ENCODE peak calls at places on chromosome 19, in ten cellular contexts. One of them, this sample, is unnamed.

GRCh38 chr19:33064778-33065550 is at the start of gene RHPN2:
- DNase-seq in ovary: peak
- DNase-seq in neural crest cell: peak
- DNase-seq in pancreas: peak
- DNase-seq in GM20000: peak
- DNase-seq in SK-N-SH: peak
- DNase-seq in Calu3: peak
- DNase-seq in uterus: peak
- DNase-seq in tibial nerve: peak
- DNase-seq in GM13977: peak
- DNase-seq in this sample: peak

GRCh38 chr19:38736413-38737280 is 7.6 kb downstream of the CAPN12 start:
- DNase-seq in ovary: peak
- DNase-seq in neural crest cell: no peak
- DNase-seq in pancreas: peak
- DNase-seq in GM20000: peak
- DNase-seq in SK-N-SH: peak
- DNase-seq in Calu3: peak
- DNase-seq in uterus: peak
- DNase-seq in tibial nerve: no peak
- DNase-seq in GM13977: peak
- DNase-seq in this sample: peak

GRCh38 chr19:42132030-42132628 is at the start of gene POU2F2:
- DNase-seq in ovary: no peak
- DNase-seq in neural crest cell: no peak
- DNase-seq in pancreas: no peak
- DNase-seq in GM20000: peak
- DNase-seq in SK-N-SH: no peak
- DNase-seq in Calu3: no peak
- DNase-seq in uterus: peak
- DNase-seq in tibial nerve: no peak
- DNase-seq in GM13977: peak
- DNase-seq in this sample: peak

GRCh38 chr19:30722236-30722635 is 350.1 kb downstream of the ZNF536 start:
- DNase-seq in ovary: no peak
- DNase-seq in neural crest cell: no peak
- DNase-seq in pancreas: no peak
- DNase-seq in GM20000: no peak
- DNase-seq in SK-N-SH: peak
- DNase-seq in Calu3: no peak
- DNase-seq in uterus: no peak
- DNase-seq in tibial nerve: no peak
- DNase-seq in GM13977: no peak
- DNase-seq in this sample: no peak

GRCh38 chr19:6108721-6109633 is 1.3 kb downstream of the RFX2 start:
- DNase-seq in ovary: peak
- DNase-seq in neural crest cell: peak
- DNase-seq in pancreas: peak
- DNase-seq in GM20000: peak
- DNase-seq in SK-N-SH: peak
- DNase-seq in Calu3: peak
- DNase-seq in uterus: peak
- DNase-seq in tibial nerve: peak
- DNase-seq in GM13977: no peak
- DNase-seq in this sample: peak

GRCh38 chr19:3253270-3253669 is 28.8 kb downstream of the CELF5 start:
- DNase-seq in ovary: no peak
- DNase-seq in neural crest cell: no peak
- DNase-seq in pancreas: no peak
- DNase-seq in GM20000: no peak
- DNase-seq in SK-N-SH: no peak
- DNase-seq in Calu3: no peak
- DNase-seq in uterus: no peak
- DNase-seq in tibial nerve: no peak
- DNase-seq in GM13977: no peak
- DNase-seq in this sample: no peak

GRCh38 chr19:3033595-3034193 is 4.6 kb upstream of the TLE2 start:
- DNase-seq in ovary: no peak
- DNase-seq in neural crest cell: no peak
- DNase-seq in pancreas: no peak
- DNase-seq in GM20000: no peak
- DNase-seq in SK-N-SH: no peak
- DNase-seq in Calu3: no peak
- DNase-seq in uterus: no peak
- DNase-seq in tibial nerve: no peak
- DNase-seq in GM13977: no peak
- DNase-seq in this sample: no peak

GRCh38 chr19:23991170-23991569 is 76.5 kb downstream of the ZNF726 start:
- DNase-seq in ovary: no peak
- DNase-seq in neural crest cell: no peak
- DNase-seq in pancreas: peak
- DNase-seq in GM20000: no peak
- DNase-seq in SK-N-SH: no peak
- DNase-seq in Calu3: peak
- DNase-seq in uterus: no peak
- DNase-seq in tibial nerve: no peak
- DNase-seq in GM13977: no peak
- DNase-seq in this sample: no peak

GRCh38 chr19:45385392-45386221 is 15.2 kb upstream of the ERCC2 start:
- DNase-seq in ovary: no peak
- DNase-seq in neural crest cell: no peak
- DNase-seq in pancreas: no peak
- DNase-seq in GM20000: no peak
- DNase-seq in SK-N-SH: peak
- DNase-seq in Calu3: no peak
- DNase-seq in uterus: no peak
- DNase-seq in tibial nerve: no peak
- DNase-seq in GM13977: no peak
- DNase-seq in this sample: no peak

GRCh38 chr19:38514812-38515633 is 81.5 kb downstream of the RYR1 start:
- DNase-seq in ovary: peak
- DNase-seq in neural crest cell: peak
- DNase-seq in pancreas: peak
- DNase-seq in GM20000: peak
- DNase-seq in SK-N-SH: peak
- DNase-seq in Calu3: peak
- DNase-seq in uterus: peak
- DNase-seq in tibial nerve: peak
- DNase-seq in GM13977: peak
- DNase-seq in this sample: no peak

GRCh38 chr19:45790942-45791341 is 1.7 kb downstream of the DMWD start:
- DNase-seq in ovary: no peak
- DNase-seq in neural crest cell: no peak
- DNase-seq in pancreas: no peak
- DNase-seq in GM20000: no peak
- DNase-seq in SK-N-SH: no peak
- DNase-seq in Calu3: no peak
- DNase-seq in uterus: no peak
- DNase-seq in tibial nerve: no peak
- DNase-seq in GM13977: peak
- DNase-seq in this sample: no peak

GRCh38 chr19:55152017-55152416 is 3.0 kb upstream of the TNNT1 start:
- DNase-seq in ovary: no peak
- DNase-seq in neural crest cell: no peak
- DNase-seq in pancreas: no peak
- DNase-seq in GM20000: no peak
- DNase-seq in SK-N-SH: no peak
- DNase-seq in Calu3: no peak
- DNase-seq in uterus: no peak
- DNase-seq in tibial nerve: no peak
- DNase-seq in GM13977: no peak
- DNase-seq in this sample: no peak

GRCh38 chr19:51150627-51151026 is 8.5 kb downstream of the SIGLEC7 start:
- DNase-seq in ovary: no peak
- DNase-seq in neural crest cell: no peak
- DNase-seq in pancreas: no peak
- DNase-seq in GM20000: no peak
- DNase-seq in SK-N-SH: no peak
- DNase-seq in Calu3: no peak
- DNase-seq in uterus: no peak
- DNase-seq in tibial nerve: no peak
- DNase-seq in GM13977: no peak
- DNase-seq in this sample: no peak

GRCh38 chr19:29499261-29499920 is 26.4 kb upstream of the VSTM2B start:
- DNase-seq in ovary: no peak
- DNase-seq in neural crest cell: no peak
- DNase-seq in pancreas: no peak
- DNase-seq in GM20000: no peak
- DNase-seq in SK-N-SH: no peak
- DNase-seq in Calu3: no peak
- DNase-seq in uterus: no peak
- DNase-seq in tibial nerve: no peak
- DNase-seq in GM13977: no peak
- DNase-seq in this sample: no peak

DNA sequence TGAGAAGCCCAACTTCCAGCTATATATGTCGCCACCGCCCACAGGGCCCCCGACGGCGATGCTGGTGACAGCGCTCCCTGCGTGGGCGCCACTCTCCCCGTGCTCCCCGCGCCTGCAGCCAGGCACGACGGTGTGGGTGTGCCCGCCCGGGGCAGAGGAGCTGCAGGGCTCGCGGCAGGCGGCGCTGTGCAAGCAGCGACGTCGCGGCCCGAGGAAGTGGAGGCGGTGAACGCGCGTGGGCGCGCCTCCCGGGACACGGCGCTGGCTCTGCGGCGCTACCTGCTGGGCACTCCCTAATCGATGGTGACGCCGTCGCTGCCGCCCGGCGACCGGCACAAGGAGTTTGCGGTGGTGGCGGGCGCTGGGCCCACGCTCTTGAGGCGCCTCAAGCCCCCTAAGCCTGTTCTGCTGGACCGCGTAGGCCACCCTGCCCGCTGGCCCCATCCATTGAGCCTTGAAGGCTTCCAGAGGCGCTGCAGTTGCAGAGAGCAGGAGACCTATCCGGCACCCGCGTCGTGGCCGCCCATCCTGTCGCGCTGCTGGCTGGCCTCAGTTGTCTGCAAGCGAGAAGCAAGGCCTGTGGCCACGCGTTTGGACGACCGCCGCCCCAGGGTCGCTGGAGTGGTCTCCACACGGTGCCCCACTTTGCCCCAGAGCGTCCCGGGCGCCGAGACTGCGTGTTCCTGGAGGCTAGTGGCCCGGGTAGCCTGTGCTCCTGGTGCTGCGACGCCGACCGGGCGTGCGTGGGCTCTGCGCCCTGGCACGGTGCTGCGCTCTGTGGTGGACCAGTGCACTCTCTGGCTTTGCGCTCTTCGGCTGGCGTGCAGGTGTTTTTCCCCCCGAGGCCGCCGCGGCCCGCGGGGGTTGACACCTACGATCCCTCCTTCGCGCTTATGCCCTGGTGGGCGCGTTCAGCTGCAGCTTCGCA is 23.1 kb downstream of the LRFN3 start:
- DNase-seq in ovary: no peak
- DNase-seq in neural crest cell: no peak
- DNase-seq in pancreas: no peak
- DNase-seq in GM20000: peak
- DNase-seq in SK-N-SH: peak
- DNase-seq in Calu3: no peak
- DNase-seq in uterus: peak
- DNase-seq in tibial nerve: no peak
- DNase-seq in GM13977: peak
- DNase-seq in this sample: peak
- TF ChIP-seq CTCF in ovary: no peak
- TF ChIP-seq CTCF in neural crest cell: peak
- TF ChIP-seq CTCF in pancreas: no peak
- TF ChIP-seq CTCF in GM20000: peak
- TF ChIP-seq CTCF in SK-N-SH: peak
- TF ChIP-seq CTCF in Calu3: no peak
- TF ChIP-seq CTCF in uterus: peak
- TF ChIP-seq CTCF in tibial nerve: no peak
- TF ChIP-seq CTCF in GM13977: peak
- TF ChIP-seq CTCF in this sample: peak

DNA sequence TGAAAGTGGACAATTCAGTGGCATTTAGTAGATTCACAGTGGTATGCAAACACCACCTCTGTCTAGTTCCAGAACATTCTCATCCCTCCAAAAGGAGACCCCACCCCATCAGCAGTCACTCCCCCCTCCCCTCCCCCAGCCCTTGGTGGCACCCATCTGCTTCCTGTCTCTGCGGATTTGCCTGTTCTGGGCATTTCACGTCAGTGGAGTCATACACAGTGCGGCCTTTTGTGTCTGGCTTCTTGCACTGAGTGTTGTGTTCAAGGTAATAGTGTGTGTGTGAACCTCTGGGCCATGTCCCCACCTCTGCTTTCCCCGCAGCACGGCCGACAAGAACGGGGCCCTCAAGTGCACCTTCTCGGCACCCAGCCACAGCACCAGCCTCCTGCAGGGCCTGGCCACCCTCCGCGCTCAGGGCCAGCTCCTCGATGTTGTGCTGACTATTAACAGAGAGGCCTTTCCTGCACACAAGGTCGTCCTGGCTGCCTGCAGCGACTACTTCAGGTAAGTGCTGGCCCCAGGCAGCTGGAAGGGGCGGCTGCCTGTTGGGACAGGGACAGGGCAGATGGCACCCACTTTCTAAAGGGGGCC is 19.4 kb upstream of the CRTC1 start:
- DNase-seq in ovary: no peak
- DNase-seq in neural crest cell: no peak
- DNase-seq in pancreas: no peak
- DNase-seq in GM20000: no peak
- DNase-seq in SK-N-SH: no peak
- DNase-seq in Calu3: no peak
- DNase-seq in uterus: no peak
- DNase-seq in tibial nerve: no peak
- DNase-seq in GM13977: no peak
- DNase-seq in this sample: no peak
- TF ChIP-seq CTCF in ovary: no peak
- TF ChIP-seq CTCF in neural crest cell: no peak
- TF ChIP-seq CTCF in pancreas: no peak
- TF ChIP-seq CTCF in GM20000: no peak
- TF ChIP-seq CTCF in SK-N-SH: no peak
- TF ChIP-seq CTCF in Calu3: no peak
- TF ChIP-seq CTCF in uterus: no peak
- TF ChIP-seq CTCF in tibial nerve: no peak
- TF ChIP-seq CTCF in GM13977: no peak
- TF ChIP-seq CTCF in this sample: no peak

GRCh38 chr19:15173746-15174404 is 26.9 kb downstream of the NOTCH3 start:
- DNase-seq in ovary: no peak
- DNase-seq in neural crest cell: no peak
- DNase-seq in pancreas: no peak
- DNase-seq in GM20000: no peak
- DNase-seq in SK-N-SH: no peak
- DNase-seq in Calu3: no peak
- DNase-seq in uterus: no peak
- DNase-seq in tibial nerve: no peak
- DNase-seq in GM13977: no peak
- DNase-seq in this sample: no peak
- TF ChIP-seq CTCF in ovary: no peak
- TF ChIP-seq CTCF in neural crest cell: no peak
- TF ChIP-seq CTCF in pancreas: no peak
- TF ChIP-seq CTCF in GM20000: no peak
- TF ChIP-seq CTCF in SK-N-SH: peak
- TF ChIP-seq CTCF in Calu3: no peak
- TF ChIP-seq CTCF in uterus: no peak
- TF ChIP-seq CTCF in tibial nerve: no peak
- TF ChIP-seq CTCF in GM13977: peak
- TF ChIP-seq CTCF in this sample: no peak

DNA sequence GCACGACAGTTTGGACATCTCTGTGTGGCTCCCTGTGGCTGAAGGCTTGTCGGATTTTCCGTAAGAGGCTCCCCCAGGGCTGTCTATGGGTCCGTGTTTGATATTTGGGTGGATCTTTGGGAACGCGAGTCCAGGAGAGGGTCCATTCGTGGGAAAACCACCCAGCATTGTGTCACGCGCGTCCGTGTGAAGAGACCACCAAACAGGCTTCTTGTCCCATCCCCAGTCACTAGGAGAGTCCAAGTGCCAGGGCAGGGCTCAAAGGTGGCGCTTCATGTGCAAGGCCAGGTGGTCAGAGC is 2.4 kb downstream of the KLF1 start:
- DNase-seq in ovary: no peak
- DNase-seq in neural crest cell: no peak
- DNase-seq in pancreas: no peak
- DNase-seq in GM20000: no peak
- DNase-seq in SK-N-SH: no peak
- DNase-seq in Calu3: no peak
- DNase-seq in uterus: no peak
- DNase-seq in tibial nerve: no peak
- DNase-seq in GM13977: no peak
- DNase-seq in this sample: no peak
- TF ChIP-seq CTCF in ovary: no peak
- TF ChIP-seq CTCF in neural crest cell: no peak
- TF ChIP-seq CTCF in pancreas: no peak
- TF ChIP-seq CTCF in GM20000: no peak
- TF ChIP-seq CTCF in SK-N-SH: no peak
- TF ChIP-seq CTCF in Calu3: no peak
- TF ChIP-seq CTCF in uterus: no peak
- TF ChIP-seq CTCF in tibial nerve: no peak
- TF ChIP-seq CTCF in GM13977: no peak
- TF ChIP-seq CTCF in this sample: no peak